ENCODE peak calls at places on chromosomes 1 and 21, in four cellular contexts. V, S, F and U are unnamed samples.

GRCh38 chr1:89990976-89991831 is 3.7 kb upstream of the ZNF326 start:
- DNase-seq in V (no peak), F (no peak), S (no peak), U (no peak)

GRCh38 chr1:6476483-6476882 is 10.5 kb upstream of the TNFRSF25 start:
- DNase-seq in V (no peak), F (no peak), S (no peak), U (no peak)

GRCh38 chr1:173409613-173410012 is 67.5 kb upstream of the PRDX6 start:
- DNase-seq in S (no peak), V (no peak), F (no peak), U (no peak)

GRCh38 chr1:58816747-58817221 is 32.9 kb upstream of the JUN start:
- DNase-seq in V (no peak), F (no peak), S (no peak), U (no peak)

GRCh38 chr1:114610546-114611245 is 29.3 kb upstream of the BCAS2 start:
- DNase-seq in F (no peak), S (no peak), V (no peak), U (peak; percentile 62)

GRCh38 chr1:47650205-47650604 is 212.4 kb downstream of the FOXD2 start:
- DNase-seq in S (no peak), F (peak; percentile 69), V (no peak), U (peak; percentile 97)

GRCh38 chr1:207752456-207753132 is 740 bp downstream of the CD46 start:
- DNase-seq in F (no peak), V (peak; percentile 72), S (peak; percentile 42), U (no peak)

GRCh38 chr1:225847610-225848009 is 34.6 kb downstream of the TMEM63A start:
- DNase-seq in S (no peak), F (no peak), V (no peak), U (no peak)

GRCh38 chr1:52668711-52669110 is 29.4 kb downstream of the COA7 start:
- DNase-seq in F (no peak), V (no peak), S (no peak), U (no peak)

GRCh38 chr1:207831517-207832327 is 79.2 kb downstream of the CD34 start:
- DNase-seq in F (no peak), S (no peak), V (peak; percentile 82), U (peak; percentile 46)

GRCh38 chr1:117574206-117574835 is 31.5 kb upstream of the TENT5C start:
- DNase-seq in S (no peak), V (no peak), F (no peak), U (no peak)

GRCh38 chr1:5717031-5717682 is 275.1 kb downstream of the NPHP4 start:
- DNase-seq in V (no peak), S (no peak), F (no peak), U (no peak)

GRCh38 chr1:168665975-168666374 is 63.0 kb downstream of the DPT start:
- DNase-seq in S (no peak), F (no peak), V (no peak), U (no peak)

GRCh38 chr1:205365945-205366463 is 9.3 kb upstream of the KLHDC8A start:
- DNase-seq in V (no peak), F (no peak), S (no peak), U (no peak)

GRCh38 chr1:203148127-203148526 is 20.6 kb downstream of the ADORA1 start:
- DNase-seq in F (peak; percentile 16), S (no peak), V (peak; percentile 14), U (no peak)

GRCh38 chr1:55833452-55834160 is 618.4 kb upstream of the USP24 start:
- DNase-seq in S (no peak), V (no peak), F (no peak), U (no peak)

GRCh38 chr1:164699815-164700491 is 141.0 kb downstream of the PBX1 start:
- DNase-seq in F (no peak), S (no peak), V (no peak), U (no peak)

GRCh38 chr21:31446206-31446900 is 102.3 kb upstream of the TIAM1 start:
- DNase-seq in S (no peak), F (no peak), V (peak; percentile 73), U (no peak)

GRCh38 chr21:44653656-44654575 is 543 bp downstream of the KRTAP12-4 start:
- DNase-seq in S (no peak), V (no peak), F (no peak), U (no peak)

GRCh38 chr21:19566975-19567374 is 1163.4 kb upstream of the TMPRSS15 start:
- DNase-seq in S (no peak), V (no peak), F (no peak), U (no peak)

GRCh38 chr1:15186846-15187151 is 33.3 kb downstream of the TMEM51 start:
- DNase-seq in V (no peak), S (peak; percentile 43), F (no peak), U (no peak)

GRCh38 chr1:41411229-41411628 is 50.0 kb downstream of the FOXO6 start:
- DNase-seq in S (no peak), V (peak; percentile 31), F (no peak), U (no peak)

GRCh38 chr1:54774820-54775498 is 10.6 kb upstream of the PARS2 start:
- DNase-seq in S (peak; percentile 63), V (peak; percentile 34), F (peak; percentile 62), U (no peak)

GRCh38 chr1:236480758-236481436 is 42.9 kb upstream of the LGALS8 start:
- DNase-seq in F (no peak), S (no peak), V (no peak), U (no peak)

GRCh38 chr1:58266242-58266641 is 280.3 kb downstream of the OMA1 start:
- DNase-seq in S (no peak), V (no peak), F (no peak), U (no peak)

GRCh38 chr1:59431566-59432294 is 134.8 kb downstream of the FGGY start:
- DNase-seq in S (no peak), F (no peak), V (no peak), U (peak; percentile 57)

GRCh38 chr1:220159026-220159425 is 65.1 kb downstream of the IARS2 start:
- DNase-seq in V (no peak), F (no peak), S (no peak), U (no peak)

GRCh38 chr21:43733529-43734071 is 14.7 kb downstream of the PDXK start:
- DNase-seq in V (no peak), S (no peak), F (no peak), U (no peak)

GRCh38 chr1:116277840-116278540 is 95.1 kb upstream of the ATP1A1 start:
- DNase-seq in S (no peak), V (no peak), F (no peak), U (no peak)

GRCh38 chr1:38152351-38153082 is 105.9 kb upstream of the POU3F1 start:
- DNase-seq in V (peak; percentile 43), S (no peak), F (no peak), U (no peak)

GRCh38 chr21:45532826-45533730 is 9.2 kb downstream of the SLC19A1 start:
- DNase-seq in F (no peak), S (no peak), V (no peak), U (no peak)

GRCh38 chr1:175172503-175172902 is 20.1 kb downstream of the KIAA0040 start:
- DNase-seq in V (no peak), F (no peak), S (no peak), U (no peak)
- H3K27ac ChIP-seq in V (no peak overlapping the region), F (no peak overlapping the region), S (no peak overlapping the region), U (no peak overlapping the region)

DNA sequence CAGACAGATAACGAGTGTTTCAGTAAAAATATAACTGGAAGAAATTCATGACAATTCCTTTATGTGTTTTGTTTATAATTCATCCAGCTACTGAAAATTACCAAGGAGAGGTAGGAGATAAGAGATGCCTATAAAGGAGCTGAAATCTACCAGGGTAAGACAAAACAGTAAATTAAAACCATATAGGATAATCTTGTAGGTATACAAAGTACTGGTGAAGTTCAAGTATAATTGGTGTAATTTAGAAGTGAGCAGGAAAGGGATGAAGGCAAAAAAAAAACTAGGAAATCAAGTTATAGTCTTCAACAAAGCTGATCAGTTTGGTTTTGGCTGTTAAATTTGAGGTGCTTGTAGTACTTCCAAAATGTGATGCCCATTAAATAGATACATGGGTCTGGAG is 1.2 kb upstream of the WARS2 start:
- DNase-seq in F (no peak), V (no peak), S (no peak), U (no peak)
- H3K4me2 ChIP-seq in F (peak overlapping the region; percentile 94), V (no peak overlapping the region), S (peak overlapping the region; percentile 85), U (peak overlapping the region; percentile 95)

GRCh38 chr1:183636783-183637182 is 1.2 kb upstream of the ARPC5 start:
- DNase-seq in F (no peak), V (no peak), S (no peak), U (no peak)

GRCh38 chr1:183635606-183636333 is at the start of gene ARPC5:
- DNase-seq in S (peak; percentile 96), F (peak; percentile 92), V (peak; percentile 99), U (peak; percentile 83)

GRCh38 chr1:183634429-183635065 is 1.0 kb downstream of the ARPC5 start:
- DNase-seq in F (no peak), V (peak; percentile 34), S (no peak), U (no peak)

GRCh38 chr1:183635112-183635605 is 424 bp downstream of the ARPC5 start:
- DNase-seq in F (no peak), S (no peak), V (peak; percentile 42), U (no peak)

GRCh38 chr1:183636334-183636682 is 725 bp upstream of the ARPC5 start:
- DNase-seq in S (no peak), F (no peak), V (no peak), U (no peak)
- TF ChIP-seq EZH2 in S (no peak), F (no peak), V (no peak), U (no peak)

GRCh38 chr1:160438320-160438918 is 38.1 kb downstream of the VANGL2 start:
- DNase-seq in S (no peak), V (peak; percentile 26), F (no peak), U (no peak)

GRCh38 chr1:160439718-160440117 is 39.4 kb downstream of the VANGL2 start:
- DNase-seq in V (no peak), F (no peak), S (no peak), U (no peak)

GRCh38 chr1:160436975-160437374 is 36.6 kb downstream of the VANGL2 start:
- DNase-seq in V (peak; percentile 16), F (no peak), S (no peak), U (no peak)

GRCh38 chr1:160437432-160438319 is 37.3 kb downstream of the VANGL2 start:
- DNase-seq in V (peak; percentile 89), F (no peak), S (no peak), U (no peak)

GRCh38 chr1:160438935-160439334 is 38.6 kb downstream of the VANGL2 start:
- DNase-seq in F (no peak), S (no peak), V (no peak), U (no peak)
- H3K27ac ChIP-seq in F (no peak overlapping the region), S (no peak overlapping the region), V (no peak overlapping the region), U (no peak overlapping the region)

DNA sequence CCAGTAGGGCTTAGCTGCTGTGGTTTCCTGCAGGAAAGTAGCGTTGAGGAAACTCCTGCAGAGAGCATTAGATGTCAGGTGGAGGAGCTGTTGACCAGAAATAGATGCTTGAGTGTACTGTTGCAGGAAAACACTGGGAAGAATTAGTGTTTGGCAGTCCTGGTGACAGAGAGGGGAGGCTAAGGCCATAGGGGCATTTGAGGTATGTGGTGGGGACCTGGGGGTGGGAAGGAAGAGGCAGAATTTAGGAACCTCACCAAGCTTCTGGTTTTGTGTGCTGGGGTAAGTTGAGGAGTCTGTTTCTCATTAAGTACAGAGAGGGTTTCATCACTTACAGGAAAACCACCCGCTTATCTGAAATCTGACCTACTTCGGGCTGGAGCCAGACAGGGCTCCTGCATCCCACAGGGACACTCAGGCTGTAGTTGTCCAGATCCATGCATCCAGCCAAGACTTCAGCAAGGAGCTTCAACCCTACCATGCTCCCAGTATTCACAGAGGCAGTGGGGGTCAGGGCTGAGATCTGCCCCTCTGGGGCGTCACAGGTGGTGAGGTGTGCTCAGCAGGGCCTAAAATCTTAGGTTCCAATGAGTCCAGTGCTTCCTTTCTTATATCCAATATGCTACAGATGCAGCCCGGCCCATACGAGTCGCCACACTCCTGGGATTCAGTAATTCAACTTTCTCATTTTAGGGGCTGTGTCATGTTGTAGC is 15.1 kb downstream of the SH2D2A start:
- DNase-seq in V (no peak), F (no peak), S (no peak), U (no peak)
- H3K4me2 ChIP-seq in V (no peak overlapping the region), F (no peak overlapping the region), S (no peak overlapping the region), U (no peak overlapping the region)